ENCODE peak calls at places on chromosomes 11 and 22, in ten cellular contexts. W, M, C, X, R, H, F, D, E and Z are unnamed samples.
A peak's percentile ranks its signal among the peaks of the same experiment; 100 is the strongest.

GRCh38 chr11:94141511-94142307 is 13.1 kb downstream of the PANX1 start:
- DNase-seq in W (no peak), M (no peak), C (no peak), X (no peak), R (no peak), H (no peak), F (no peak), D (no peak), E (no peak), Z (no peak)

GRCh38 chr11:5123802-5124521 is 14.2 kb downstream of the OR52A5 start:
- DNase-seq in W (peak; percentile 68), M (no peak), C (peak; percentile 44), X (peak; percentile 66), R (peak; percentile 11), H (peak; percentile 9), F (no peak), D (no peak), E (peak; percentile 42), Z (peak; percentile 37)

GRCh38 chr11:128779036-128779435 is 85.2 kb downstream of the FLI1 start:
- DNase-seq in W (no peak), M (no peak), C (no peak), X (no peak), R (no peak), H (no peak), F (no peak), D (no peak), E (no peak), Z (no peak)

GRCh38 chr22:22897036-22897435 is 9.4 kb downstream of the IGLL5 start:
- DNase-seq in W (no peak), M (no peak), C (no peak), X (no peak), R (no peak), H (no peak), F (no peak), D (no peak), E (no peak), Z (no peak)

GRCh38 chr11:61964941-61965282 is 2.5 kb downstream of the FTH1 start:
- DNase-seq in W (no peak), M (no peak), C (no peak), X (no peak), R (no peak), H (no peak), F (no peak), D (no peak), E (no peak), Z (no peak)

GRCh38 chr11:124872280-124872679 is 7.0 kb downstream of the ROBO3 start:
- DNase-seq in W (no peak), M (no peak), C (no peak), X (no peak), R (no peak), H (no peak), F (no peak), D (no peak), E (no peak), Z (no peak)

GRCh38 chr11:114340311-114341131 is 44.3 kb downstream of the NNMT start:
- DNase-seq in W (peak; percentile 45), M (no peak), C (peak; percentile 56), X (peak; percentile 43), R (no peak), H (no peak), F (no peak), D (no peak), E (no peak), Z (peak; percentile 33)

GRCh38 chr11:67409261-67409666 is 5.4 kb downstream of the TBC1D10C start:
- DNase-seq in W (no peak), M (no peak), C (no peak), X (no peak), R (peak; percentile 68), H (peak; percentile 40), F (peak; percentile 51), D (peak; percentile 51), E (no peak), Z (no peak)

GRCh38 chr11:67504950-67505561 is at the start of gene PITPNM1:
- DNase-seq in W (peak; percentile 66), M (peak; percentile 12), C (peak; percentile 78), X (no peak), R (peak; percentile 49), H (no peak), F (peak; percentile 56), D (peak; percentile 63), E (no peak), Z (peak; percentile 90)

GRCh38 chr11:125300791-125301218 is 136.3 kb downstream of the PKNOX2 start:
- DNase-seq in W (no peak), M (no peak), C (no peak), X (no peak), R (no peak), H (no peak), F (no peak), D (no peak), E (no peak), Z (peak; percentile 54)

GRCh38 chr11:14577835-14578529 is 57.8 kb upstream of the PSMA1 start:
- DNase-seq in W (no peak), M (no peak), C (no peak), X (no peak), R (peak; percentile 26), H (no peak), F (no peak), D (no peak), E (no peak), Z (no peak)

GRCh38 chr11:70692131-70692530 is 293.8 kb downstream of the CTTN start:
- DNase-seq in W (no peak), M (no peak), C (no peak), X (no peak), R (no peak), H (no peak), F (no peak), D (no peak), E (no peak), Z (no peak)

GRCh38 chr11:15649371-15650104 is 534.8 kb downstream of the INSC start:
- DNase-seq in W (no peak), M (no peak), C (no peak), X (no peak), R (no peak), H (no peak), F (no peak), D (no peak), E (no peak), Z (no peak)

GRCh38 chr11:87460269-87460668 is 422.5 kb downstream of the TMEM135 start:
- DNase-seq in W (no peak), M (no peak), C (no peak), X (no peak), R (no peak), H (no peak), F (no peak), D (no peak), E (no peak), Z (no peak)

GRCh38 chr11:120794748-120795147 is 229.2 kb upstream of the TBCEL start:
- DNase-seq in W (no peak), M (no peak), C (no peak), X (no peak), R (no peak), H (no peak), F (no peak), D (no peak), E (no peak), Z (no peak)

GRCh38 chr22:48318575-48319320 is 1508.9 kb downstream of the BRD1 start:
- DNase-seq in W (no peak), M (no peak), C (no peak), X (no peak), R (no peak), H (no peak), F (no peak), D (no peak), E (no peak), Z (no peak)

GRCh38 chr22:30889996-30890480 is 78.5 kb downstream of the MORC2 start:
- DNase-seq in W (no peak), M (no peak), C (no peak), X (no peak), R (no peak), H (no peak), F (no peak), D (no peak), E (no peak), Z (no peak)

GRCh38 chr22:48941903-48942625 is 885.6 kb downstream of the BRD1 start:
- DNase-seq in W (no peak), M (no peak), C (no peak), X (no peak), R (no peak), H (no peak), F (no peak), D (no peak), E (no peak), Z (no peak)

GRCh38 chr22:29003975-29004646 is 57.5 kb downstream of the C22orf31 start:
- DNase-seq in W (peak; percentile 17), M (no peak), C (no peak), X (no peak), R (no peak), H (no peak), F (no peak), D (no peak), E (peak; percentile 43), Z (no peak)

GRCh38 chr11:7892751-7893356 is 38.2 kb downstream of the OR10A6 start:
- DNase-seq in W (peak; percentile 35), M (no peak), C (no peak), X (peak; percentile 63), R (no peak), H (no peak), F (no peak), D (no peak), E (no peak), Z (no peak)

GRCh38 chr11:85694385-85694980 is 8.5 kb upstream of the CCDC89 start:
- DNase-seq in W (no peak), M (no peak), C (no peak), X (no peak), R (peak; percentile 19), H (no peak), F (no peak), D (no peak), E (no peak), Z (no peak)

GRCh38 chr22:33513388-33514336 is 406.6 kb downstream of the LARGE1 start:
- DNase-seq in W (no peak), M (no peak), C (no peak), X (no peak), R (no peak), H (no peak), F (no peak), D (no peak), E (no peak), Z (no peak)

GRCh38 chr11:63847363-63847762 is 8.5 kb downstream of the MARK2 start:
- DNase-seq in W (no peak), M (no peak), C (no peak), X (no peak), R (no peak), H (no peak), F (no peak), D (no peak), E (no peak), Z (no peak)

GRCh38 chr22:28231423-28231822 is 312.4 kb upstream of the PITPNB start:
- DNase-seq in W (peak; percentile 33), M (no peak), C (no peak), X (no peak), R (no peak), H (no peak), F (no peak), D (no peak), E (no peak), Z (no peak)

GRCh38 chr11:16969010-16970004 is 44.9 kb downstream of the PLEKHA7 start:
- DNase-seq in W (no peak), M (no peak), C (no peak), X (no peak), R (no peak), H (no peak), F (no peak), D (no peak), E (no peak), Z (no peak)

GRCh38 chr11:66719111-66719872 is 9.7 kb downstream of the SPTBN2 start:
- DNase-seq in W (no peak), M (no peak), C (no peak), X (no peak), R (no peak), H (no peak), F (no peak), D (no peak), E (no peak), Z (no peak)

GRCh38 chr22:26722159-26722558 is 64.8 kb downstream of the MIAT start:
- DNase-seq in W (no peak), M (no peak), C (no peak), X (no peak), R (no peak), H (no peak), F (no peak), D (no peak), E (no peak), Z (no peak)

GRCh38 chr11:110131386-110132123 is 38.4 kb downstream of the ZC3H12C start:
- DNase-seq in W (peak; percentile 17), M (no peak), C (no peak), X (no peak), R (no peak), H (no peak), F (no peak), D (no peak), E (no peak), Z (no peak)